ENCODE peak calls at places on chromosome 18, in ten cellular contexts. G is lower lobe of right lung, K is psoas muscle, M is pancreas, E is body of pancreas, N is fibroblast of lung, C is esophagus squamous epithelium, I is IMR-90, J is adrenal gland, W is mammary epithelial cell. Q is an unnamed sample.

GRCh38 chr18:28086530-28087172 is 90.3 kb downstream of the CDH2 start:
- DNase-seq in G (no peak), J (peak; percentile 60), I (peak; percentile 68), K (no peak), N (peak; percentile 43), W (peak; percentile 49), M (no peak), E (no peak), C (no peak), Q (no peak)

GRCh38 chr18:3321133-3321812 is 59.3 kb downstream of the MYL12B start:
- DNase-seq in C (no peak), K (no peak), G (no peak), I (peak; percentile 96), E (no peak), J (peak; percentile 88), W (peak; percentile 96), M (no peak), N (peak; percentile 96), Q (no peak)

GRCh38 chr18:21450913-21451312 is 149.6 kb downstream of the ESCO1 start:
- DNase-seq in J (no peak), I (no peak), N (no peak), K (no peak), C (no peak), W (peak; percentile 56), E (no peak), M (no peak), G (no peak), Q (no peak)

GRCh38 chr18:13136056-13136688 is 82.4 kb upstream of the LDLRAD4 start:
- DNase-seq in C (no peak), I (no peak), G (no peak), M (no peak), J (no peak), W (peak; percentile 3), E (no peak), N (no peak), K (no peak), Q (no peak)

GRCh38 chr18:45509535-45509934 is 105.7 kb upstream of the SLC14A2 start:
- DNase-seq in W (no peak), I (no peak), N (no peak), G (no peak), C (no peak), M (no peak), E (no peak), J (peak; percentile 8), K (no peak), Q (no peak)

GRCh38 chr18:8124232-8125146 is 484.7 kb upstream of the RAB12 start:
- DNase-seq in I (no peak), C (no peak), G (no peak), K (no peak), M (no peak), J (no peak), W (no peak), E (no peak), N (no peak), Q (no peak)

GRCh38 chr18:3261035-3261392 is 919 bp upstream of the MYL12B start:
- DNase-seq in J (no peak), K (no peak), G (no peak), N (no peak), I (no peak), W (no peak), M (no peak), E (no peak), C (no peak), Q (no peak)

GRCh38 chr18:51621103-51621969 is 423.9 kb upstream of the MEX3C start:
- DNase-seq in K (no peak), C (no peak), I (no peak), N (peak; percentile 14), W (peak; percentile 48), E (peak; percentile 67), J (peak; percentile 73), M (peak; percentile 38), G (peak; percentile 48), Q (no peak)

GRCh38 chr18:57202881-57203280 is 56.0 kb downstream of the BOD1L2 start:
- DNase-seq in K (no peak), W (no peak), N (no peak), G (no peak), M (no peak), I (no peak), J (no peak), E (no peak), C (no peak), Q (no peak)

GRCh38 chr18:48636436-48636835 is 97.6 kb downstream of the CTIF start:
- DNase-seq in N (no peak), W (no peak), M (no peak), I (no peak), K (no peak), E (no peak), J (no peak), G (no peak), C (no peak), Q (no peak)

GRCh38 chr18:54647176-54647575 is 56.1 kb downstream of the DYNAP start:
- DNase-seq in E (peak; percentile 25), N (peak; percentile 10), C (no peak), J (no peak), G (no peak), W (peak; percentile 37), I (peak; percentile 4), K (no peak), M (peak; percentile 16), Q (no peak)

GRCh38 chr18:53566622-53567021 is 657.8 kb downstream of the MBD2 start:
- DNase-seq in C (no peak), N (no peak), J (no peak), I (no peak), E (no peak), M (no peak), G (no peak), W (no peak), K (no peak), Q (no peak)

GRCh38 chr18:23209796-23210195 is 74.5 kb downstream of the CABLES1 start:
- DNase-seq in W (no peak), K (no peak), E (no peak), J (no peak), I (no peak), G (no peak), C (no peak), M (no peak), N (no peak), Q (no peak)

GRCh38 chr18:50398099-50398498 is 23.3 kb downstream of the SKA1 start:
- DNase-seq in J (no peak), I (no peak), K (no peak), C (no peak), G (no peak), N (no peak), M (no peak), E (no peak), W (no peak), Q (no peak)

GRCh38 chr18:51582551-51582950 is 385.1 kb upstream of the MEX3C start:
- DNase-seq in K (no peak), J (no peak), G (no peak), M (no peak), N (no peak), C (no peak), I (no peak), E (no peak), W (no peak), Q (no peak)

GRCh38 chr18:34352385-34353163 is 127.9 kb upstream of the NOL4 start:
- DNase-seq in M (no peak), K (no peak), W (no peak), E (peak; percentile 33), I (no peak), C (no peak), N (peak; percentile 28), G (no peak), J (no peak), Q (no peak)
- TF ChIP-seq CTCF in M (no peak), K (peak; percentile 31), W (peak; percentile 23), E (peak; percentile 52), I (peak; percentile 8), C (no peak), N (no peak), G (peak; percentile 26), J (no peak), Q (peak; percentile 21)

GRCh38 chr18:1917546-1917945 is 653.8 kb downstream of the METTL4 start:
- DNase-seq in M (no peak), G (no peak), K (no peak), E (no peak), I (no peak), W (no peak), N (no peak), C (no peak), J (no peak), Q (no peak)
- H3K9me3 ChIP-seq in M (no peaks in the 10 kb centered on the region), G (peaks cover 8% of the 10 kb centered on the region), K (peaks cover 9% of the 10 kb centered on the region), E (no peaks in the 10 kb centered on the region), I (peaks cover 7% of the 10 kb centered on the region), W (no peaks in the 10 kb centered on the region), N (no peaks in the 10 kb centered on the region), C (peaks cover 3% of the 10 kb centered on the region), J (no peaks in the 10 kb centered on the region), Q (peaks cover 9% of the 10 kb centered on the region)

GRCh38 chr18:76562286-76562840 is 67.3 kb upstream of the ZNF516 start:
- DNase-seq in G (no peak), I (no peak), E (no peak), K (no peak), C (no peak), J (no peak), M (no peak), W (no peak), N (no peak), Q (no peak)

GRCh38 chr18:76566987-76567386 is 71.9 kb upstream of the ZNF516 start:
- DNase-seq in G (no peak), K (no peak), I (no peak), C (no peak), J (no peak), W (no peak), M (no peak), N (no peak), E (no peak), Q (no peak)

GRCh38 chr18:76564636-76565237 is 69.7 kb upstream of the ZNF516 start:
- DNase-seq in J (no peak), I (no peak), K (no peak), N (no peak), G (no peak), M (no peak), W (peak; percentile 19), E (no peak), C (no peak), Q (no peak)

GRCh38 chr18:76565238-76566173 is 70.5 kb upstream of the ZNF516 start:
- DNase-seq in M (peak; percentile 69), I (peak; percentile 96), E (peak; percentile 64), K (peak; percentile 79), W (peak; percentile 92), N (peak; percentile 98), C (no peak), J (peak; percentile 87), G (peak; percentile 76), Q (peak; percentile 87)

DNA sequence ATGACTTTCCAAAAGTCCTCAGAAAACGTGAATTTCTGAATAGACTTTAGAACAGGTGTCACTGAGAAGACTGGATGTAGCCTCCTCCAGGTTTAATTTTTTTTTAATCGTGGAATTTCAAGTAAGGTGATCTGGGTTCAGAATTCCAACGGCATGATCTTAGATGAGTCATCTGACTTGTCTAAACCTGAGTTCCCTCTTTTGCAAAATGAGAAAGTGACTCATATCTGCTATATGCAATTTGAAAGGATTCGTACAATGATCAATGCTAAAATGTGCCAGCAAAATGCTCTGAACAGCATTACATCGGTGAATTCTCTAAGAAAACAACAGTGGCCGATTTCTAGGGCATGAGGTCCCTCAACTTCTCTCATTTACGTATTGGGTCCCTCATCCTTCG is 69.1 kb upstream of the ZNF516 start:
- DNase-seq in N (peak; percentile 67), J (no peak), I (peak; percentile 89), C (no peak), M (no peak), G (no peak), W (peak; percentile 91), K (no peak), E (no peak), Q (peak; percentile 61)
- H3K27ac ChIP-seq in N (peak overlapping the region; percentile 64), J (peak overlapping the region; percentile 88), I (peak overlapping the region; percentile 99), C (peak overlapping the region; percentile 80), M (no peak overlapping the region), G (peak overlapping the region; percentile 85), W (peak overlapping the region; percentile 92), K (peak overlapping the region; percentile 72), E (no peak overlapping the region), Q (peak overlapping the region; percentile 99)

GRCh38 chr18:76467371-76468190 is 27.5 kb downstream of the ZNF516 start:
- DNase-seq in N (no peak), J (peak; percentile 68), G (peak; percentile 54), C (no peak), W (no peak), K (peak; percentile 68), E (no peak), I (peak; percentile 40), M (no peak), Q (no peak)
- TF ChIP-seq CTCF in N (no peak), J (no peak), G (no peak), C (no peak), W (no peak), K (no peak), E (no peak), I (no peak), M (no peak), Q (no peak)